ENCODE peak calls at places on chromosome 20, in eight cellular contexts. H, S, R, B, E, I, N and U are unnamed samples.

GRCh38 chr20:2537101-2537500 is 728 bp downstream of the TMC2 start:
- DNase-seq in B (no peak), S (no peak), H (no peak), I (no peak), E (no peak), R (no peak), N (no peak), U (no peak)

GRCh38 chr20:37995856-37996625 is 37.2 kb downstream of the TTI1 start:
- DNase-seq in S (no peak), R (no peak), I (no peak), H (no peak), E (no peak), B (no peak), N (no peak), U (no peak)

GRCh38 chr20:20609522-20609921 is 102.9 kb downstream of the RALGAPA2 start:
- DNase-seq in H (no peak), R (no peak), N (no peak), I (no peak), B (no peak), S (no peak), E (no peak), U (no peak)

GRCh38 chr20:37314099-37314498 is 24.6 kb downstream of the MANBAL start:
- DNase-seq in I (no peak), S (no peak), R (no peak), E (no peak), N (no peak), H (no peak), B (no peak), U (no peak)

GRCh38 chr20:51594999-51595532 is 52.5 kb upstream of the NFATC2 start:
- DNase-seq in H (peak), I (peak), B (peak), N (peak), E (peak), R (peak), S (peak), U (peak)

GRCh38 chr20:10675456-10675848 is 1.7 kb upstream of the JAG1 start:
- DNase-seq in R (no peak), N (no peak), E (no peak), S (no peak), H (no peak), B (no peak), I (no peak), U (no peak)

GRCh38 chr20:10713161-10713560 is 39.4 kb upstream of the JAG1 start:
- DNase-seq in I (no peak), H (no peak), S (no peak), E (no peak), R (no peak), B (no peak), N (no peak), U (no peak)

GRCh38 chr20:32483351-32484220 is 101.5 kb downstream of the NOL4L start:
- DNase-seq in H (peak), I (peak), B (peak), R (peak), S (peak), E (peak), N (peak), U (peak)

GRCh38 chr20:32560989-32561830 is 23.9 kb downstream of the NOL4L start:
- DNase-seq in N (no peak), R (no peak), B (no peak), I (no peak), H (no peak), E (no peak), S (no peak), U (no peak)

GRCh38 chr20:20594171-20594530 is 118.3 kb downstream of the RALGAPA2 start:
- DNase-seq in N (peak), R (peak), H (peak), B (peak), E (peak), S (peak), I (no peak), U (no peak)

GRCh38 chr20:8299921-8300320 is 167.9 kb downstream of the PLCB1 start:
- DNase-seq in N (peak), S (peak), H (no peak), R (no peak), E (no peak), B (no peak), I (no peak), U (no peak)

GRCh38 chr20:58587467-58587866 is 63.6 kb upstream of the STX16 start:
- DNase-seq in B (no peak), H (no peak), N (no peak), E (no peak), S (no peak), I (no peak), R (no peak), U (no peak)

GRCh38 chr20:61166324-61166723 is 85.7 kb upstream of the CDH4 start:
- DNase-seq in H (no peak), B (peak), E (no peak), I (no peak), R (peak), N (peak), S (no peak), U (no peak)